ENCODE peak calls at places on chromosomes 3 and 15, in eight cellular contexts. M, K, T, F, C, Q, L and N are unnamed samples.

GRCh38 chr15:89335289-89336041 is 841 bp upstream of the POLG start:
- DNase-seq in M (peak), K (peak), T (no peak), F (no peak), C (no peak), Q (no peak), L (no peak), N (no peak)

GRCh38 chr3:187762792-187763191 is 17.5 kb upstream of the BCL6 start:
- DNase-seq in M (no peak), K (no peak), T (no peak), F (no peak), C (no peak), Q (no peak), L (no peak), N (no peak)

GRCh38 chr3:13018039-13018431 is 55.2 kb downstream of the IQSEC1 start:
- DNase-seq in M (peak), K (peak), T (no peak), F (no peak), C (no peak), Q (peak), L (no peak), N (peak)

GRCh38 chr3:56917337-56917697 is 115.6 kb upstream of the ARHGEF3 start:
- DNase-seq in M (no peak), K (no peak), T (peak), F (no peak), C (no peak), Q (no peak), L (no peak), N (no peak)

GRCh38 chr3:128487813-128488635 is 5.0 kb downstream of the GATA2 start:
- DNase-seq in M (peak), K (peak), T (peak), F (peak), C (peak), Q (peak), L (no peak), N (peak)

GRCh38 chr3:128563439-128563838 is 70.4 kb upstream of the GATA2 start:
- DNase-seq in M (no peak), K (no peak), T (no peak), F (no peak), C (no peak), Q (peak), L (no peak), N (no peak)

GRCh38 chr3:126355251-126355650 is 2.0 kb downstream of the KLF15 start:
- DNase-seq in M (no peak), K (no peak), T (no peak), F (no peak), C (no peak), Q (no peak), L (no peak), N (no peak)

GRCh38 chr3:105367406-105368213 is 901 bp downstream of the ALCAM start:
- DNase-seq in M (peak), K (peak), T (peak), F (peak), C (peak), Q (peak), L (peak), N (peak)

GRCh38 chr3:170494766-170495165 is 76.1 kb downstream of the CLDN11 start:
- DNase-seq in M (no peak), K (no peak), T (no peak), F (peak), C (no peak), Q (no peak), L (no peak), N (peak)

GRCh38 chr3:17481116-17481515 is 261.3 kb downstream of the TBC1D5 start:
- DNase-seq in M (no peak), K (no peak), T (no peak), F (no peak), C (no peak), Q (no peak), L (no peak), N (no peak)

GRCh38 chr3:94028093-94028837 is at the start of gene STX19:
- DNase-seq in M (no peak), K (no peak), T (peak), F (no peak), C (peak), Q (no peak), L (no peak), N (no peak)

GRCh38 chr3:21795863-21796392 is 44.9 kb upstream of the ZNF385D start:
- DNase-seq in M (no peak), K (no peak), T (no peak), F (no peak), C (no peak), Q (peak), L (no peak), N (no peak)

GRCh38 chr3:25035511-25035910 is 392.6 kb upstream of the RARB start:
- DNase-seq in M (no peak), K (no peak), T (no peak), F (no peak), C (no peak), Q (peak), L (no peak), N (peak)

GRCh38 chr3:73868688-73869315 is 244.1 kb upstream of the PDZRN3 start:
- DNase-seq in M (peak), K (peak), T (peak), F (peak), C (no peak), Q (peak), L (no peak), N (peak)

GRCh38 chr3:10017636-10018292 is 8.5 kb upstream of the FANCD2 start:
- DNase-seq in M (no peak), K (no peak), T (no peak), F (peak), C (no peak), Q (peak), L (no peak), N (peak)

GRCh38 chr3:43288366-43288765 is 2.0 kb downstream of the SNRK start:
- DNase-seq in M (no peak), K (no peak), T (no peak), F (peak), C (no peak), Q (peak), L (no peak), N (peak)

GRCh38 chr15:67032608-67033007 is 32.8 kb upstream of the SMAD3 start:
- DNase-seq in M (no peak), K (no peak), T (no peak), F (no peak), C (no peak), Q (no peak), L (no peak), N (no peak)

GRCh38 chr3:100891033-100891432 is 102.2 kb downstream of the ABI3BP start:
- DNase-seq in M (no peak), K (no peak), T (peak), F (peak), C (no peak), Q (peak), L (no peak), N (peak)
- TF ChIP-seq CTCF in M (no peak), K (no peak), T (peak), F (peak), C (no peak), Q (peak), L (no peak), N (peak)

GRCh38 chr3:8497582-8497981 is 4.0 kb upstream of the LMCD1 start:
- DNase-seq in M (no peak), K (no peak), T (no peak), F (peak), C (no peak), Q (no peak), L (no peak), N (peak)

GRCh38 chr3:8499181-8499611 is 2.4 kb upstream of the LMCD1 start:
- DNase-seq in M (no peak), K (no peak), T (no peak), F (no peak), C (no peak), Q (peak), L (no peak), N (no peak)

GRCh38 chr3:8501388-8502131 is at the start of gene LMCD1:
- DNase-seq in M (peak), K (peak), T (peak), F (peak), C (peak), Q (peak), L (peak), N (peak)

GRCh38 chr3:8500966-8501365 is 657 bp upstream of the LMCD1 start:
- DNase-seq in M (no peak), K (no peak), T (no peak), F (no peak), C (no peak), Q (no peak), L (no peak), N (no peak)

GRCh38 chr3:8500208-8500961 is 1.2 kb upstream of the LMCD1 start:
- DNase-seq in M (no peak), K (peak), T (no peak), F (peak), C (peak), Q (peak), L (no peak), N (peak)
- H3K4me3 ChIP-seq in M (no peak), K (peak), T (no peak), F (no peak), C (no peak), Q (no peak), L (peak), N (no peak)

GRCh38 chr15:75903331-75904240 is at the start of gene FBXO22:
- DNase-seq in M (peak), K (peak), T (peak), F (peak), C (peak), Q (peak), L (peak), N (peak)
- TF ChIP-seq CTCF in M (no peak), K (no peak), T (no peak), F (no peak), C (no peak), Q (no peak), L (no peak), N (no peak)

GRCh38 chr3:193844472-193844871 is 251.5 kb downstream of the OPA1 start:
- DNase-seq in M (no peak), K (no peak), T (no peak), F (no peak), C (no peak), Q (no peak), L (no peak), N (no peak)

GRCh38 chr3:193845144-193845543 is 252.1 kb downstream of the OPA1 start:
- DNase-seq in M (no peak), K (no peak), T (no peak), F (no peak), C (no peak), Q (no peak), L (no peak), N (no peak)

GRCh38 chr3:193842832-193843446 is 249.9 kb downstream of the OPA1 start:
- DNase-seq in M (peak), K (no peak), T (no peak), F (no peak), C (no peak), Q (no peak), L (no peak), N (no peak)

GRCh38 chr3:193842029-193842782 is 249.2 kb downstream of the OPA1 start:
- DNase-seq in M (peak), K (no peak), T (no peak), F (no peak), C (no peak), Q (no peak), L (no peak), N (no peak)

GRCh38 chr3:193843447-193844301 is 250.7 kb downstream of the OPA1 start:
- DNase-seq in M (peak), K (no peak), T (no peak), F (no peak), C (no peak), Q (no peak), L (no peak), N (no peak)
- H3K4me3 ChIP-seq in M (no peak), K (no peak), T (no peak), F (no peak), C (no peak), Q (no peak), L (no peak), N (no peak)

DNA sequence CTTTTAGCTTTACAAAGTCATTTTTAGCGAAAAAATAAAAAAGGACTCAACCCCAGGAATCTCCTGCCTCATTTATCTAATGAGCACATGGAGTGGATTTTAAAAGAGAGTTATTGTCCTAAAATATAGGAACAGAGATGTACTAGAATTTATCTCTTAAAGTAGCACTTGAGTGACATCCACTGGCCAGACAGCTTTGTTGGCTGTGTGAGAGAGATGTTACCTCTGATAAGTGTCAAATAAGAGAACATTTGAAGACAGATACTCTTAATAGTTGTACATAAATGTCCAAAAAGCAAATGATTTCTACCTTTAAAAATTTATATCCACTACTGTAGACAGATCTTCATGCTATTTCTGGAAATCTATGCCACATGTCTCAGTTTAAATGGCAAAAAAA is 12.3 kb upstream of the MFSD1 start:
- DNase-seq in M (peak), K (peak), T (peak), F (peak), C (no peak), Q (peak), L (no peak), N (peak)
- TF ChIP-seq CTCF in M (peak), K (peak), T (peak), F (peak), C (no peak), Q (peak), L (no peak), N (peak)

DNA sequence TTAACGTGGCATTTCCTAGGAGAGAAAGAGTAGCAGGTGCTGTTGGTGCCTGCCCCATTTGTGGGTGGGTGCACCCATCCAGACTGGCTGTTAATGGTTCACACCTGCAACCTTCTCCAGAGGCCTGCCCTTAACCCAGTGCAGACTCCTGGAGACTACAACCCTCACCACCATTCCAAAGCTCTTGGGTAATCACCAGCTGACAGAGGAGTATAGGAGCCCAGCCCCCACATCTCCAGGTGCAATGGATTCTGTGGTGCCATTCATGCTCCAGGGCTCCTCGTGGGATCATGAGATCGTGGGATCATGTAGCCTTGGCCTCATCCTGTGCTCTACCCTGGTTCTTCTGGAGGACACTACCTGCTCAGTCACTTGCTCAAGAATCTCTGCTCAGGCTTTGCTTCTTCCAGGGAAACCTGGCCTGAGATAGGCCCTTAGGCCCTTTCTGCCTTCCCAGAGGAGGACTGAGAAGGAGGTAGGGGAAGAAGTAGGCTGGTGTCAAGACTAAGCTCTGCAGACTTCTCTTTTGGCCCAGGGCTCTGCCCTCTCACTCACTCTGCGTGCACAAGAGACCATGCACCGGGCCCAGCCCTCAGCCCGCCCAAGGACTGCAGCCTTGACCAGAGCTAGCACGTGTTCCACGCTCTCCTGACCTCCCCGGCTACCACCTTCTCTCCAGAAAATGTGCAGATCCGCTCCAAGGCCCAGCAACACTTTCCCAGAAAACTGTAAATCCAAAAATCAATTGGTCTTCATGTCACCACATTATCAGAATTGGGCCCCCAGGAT is 60.0 kb downstream of the SEMA5B start:
- DNase-seq in M (no peak), K (no peak), T (no peak), F (no peak), C (no peak), Q (no peak), L (no peak), N (no peak)
- H3K4me3 ChIP-seq in M (no peak), K (no peak), T (no peak), F (no peak), C (no peak), Q (no peak), L (no peak), N (no peak)

DNA sequence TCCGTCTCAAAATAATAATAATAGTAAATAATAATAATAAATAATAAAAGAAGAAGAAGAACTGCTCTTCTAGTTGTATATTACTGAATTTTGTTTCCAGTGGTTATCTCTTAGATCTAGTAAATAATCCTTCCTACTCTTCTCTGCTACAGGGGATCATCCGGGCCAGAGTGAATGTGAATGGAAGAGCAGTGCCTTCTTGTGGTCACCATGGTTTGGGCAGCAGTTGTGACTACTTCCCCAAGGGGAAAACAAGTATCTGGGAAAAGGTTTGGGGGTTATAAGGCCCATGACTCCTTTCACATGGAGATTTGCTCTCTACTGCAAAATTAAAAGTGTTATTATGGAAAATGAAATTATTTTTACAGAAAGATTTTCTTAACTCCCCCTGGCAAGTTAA is 5.5 kb upstream of the OR5K1 start:
- DNase-seq in M (no peak), K (no peak), T (peak), F (no peak), C (no peak), Q (no peak), L (no peak), N (no peak)
- TF ChIP-seq CTCF in M (no peak), K (no peak), T (no peak), F (no peak), C (no peak), Q (no peak), L (no peak), N (no peak)